ENCODE peak calls at places on chromosome X, in ten cellular contexts. Q is AG04450, H is astrocyte, I is left ventricle myocardium inferior, Z is psoas muscle, U is HCT116, T is hepatocyte, J is pancreas, N is A549, B is SK-N-SH. D is an unnamed sample.

GRCh38 chrX:21940356-21940829 is at the start of gene SMS:
- DNase-seq in I (peak; percentile 79), J (peak; percentile 61), T (peak; percentile 83), N (peak; percentile 62), Q (peak; percentile 26), U (no peak), B (peak; percentile 88), H (peak; percentile 58), Z (peak; percentile 86), D (peak; percentile 72)

GRCh38 chrX:15849555-15849954 is 5.1 kb downstream of the AP1S2 start:
- DNase-seq in H (no peak), Q (no peak), T (peak; percentile 22), N (peak; percentile 11), Z (no peak), I (no peak), B (peak; percentile 33), J (no peak), U (no peak), D (no peak)

GRCh38 chrX:150761176-150761818 is 68.1 kb downstream of the MTMR1 start:
- DNase-seq in B (no peak), Q (no peak), I (no peak), Z (no peak), J (no peak), T (no peak), N (no peak), U (no peak), H (no peak), D (no peak)

GRCh38 chrX:143094501-143095110 is 68.9 kb downstream of the SPANXN4 start:
- DNase-seq in I (no peak), H (no peak), J (no peak), Q (no peak), T (peak; percentile 7), Z (no peak), N (no peak), U (no peak), B (no peak), D (no peak)

GRCh38 chrX:14697453-14697852 is 168.1 kb downstream of the GLRA2 start:
- DNase-seq in T (peak; percentile 13), J (peak; percentile 1), B (peak; percentile 59), I (no peak), H (no peak), N (peak; percentile 18), Z (no peak), Q (no peak), U (peak; percentile 34), D (no peak)

GRCh38 chrX:52923781-52924241 is 26.7 kb downstream of the FAM156B start:
- DNase-seq in N (no peak), B (no peak), T (peak; percentile 39), I (peak; percentile 32), J (no peak), Z (peak; percentile 64), U (no peak), H (peak; percentile 53), Q (no peak), D (no peak)

GRCh38 chrX:63506320-63506719 is 155.2 kb upstream of the SPIN4 start:
- DNase-seq in I (no peak), Z (no peak), U (peak; percentile 15), N (no peak), T (peak; percentile 26), B (peak; percentile 7), H (peak; percentile 18), J (no peak), Q (no peak), D (no peak)

GRCh38 chrX:41559662-41560061 is 112.5 kb downstream of the NYX start:
- DNase-seq in J (no peak), N (no peak), I (no peak), B (no peak), H (peak; percentile 92), U (no peak), Q (peak; percentile 77), T (peak; percentile 11), Z (no peak), D (no peak)

GRCh38 chrX:150692837-150693781 is at the start of gene MTMR1:
- DNase-seq in Z (peak; percentile 60), H (no peak), T (peak; percentile 65), B (peak; percentile 84), U (no peak), N (peak; percentile 33), Q (no peak), J (peak; percentile 33), I (peak; percentile 38), D (peak; percentile 41)

GRCh38 chrX:54785901-54786300 is 12.2 kb downstream of the ITIH6 start:
- DNase-seq in I (no peak), T (no peak), Q (no peak), B (no peak), H (no peak), Z (no peak), U (no peak), N (no peak), J (no peak), D (peak; percentile 38)

GRCh38 chrX:153457827-153458466 is 12.1 kb upstream of the TREX2 start:
- DNase-seq in B (no peak), Q (no peak), J (no peak), T (no peak), U (no peak), N (no peak), I (no peak), H (no peak), Z (peak; percentile 18), D (no peak)
- H3K4me3 ChIP-seq in B (no peak overlapping the region), Q (no peak overlapping the region), J (no peak overlapping the region), T (no peak overlapping the region), U (no peak overlapping the region), N (no peak overlapping the region), I (no peak overlapping the region), H (no peak overlapping the region), Z (no peak overlapping the region), D (no peak overlapping the region)

GRCh38 chrX:13219990-13220764 is 99.7 kb downstream of the ATXN3L start:
- DNase-seq in N (no peak), U (no peak), J (no peak), Q (peak; percentile 26), T (no peak), I (no peak), B (no peak), Z (no peak), H (peak; percentile 43), D (no peak)

GRCh38 chrX:13220916-13221315 is 98.9 kb downstream of the ATXN3L start:
- DNase-seq in Q (peak; percentile 48), J (no peak), N (no peak), H (peak; percentile 94), B (no peak), T (peak; percentile 32), Z (no peak), U (no peak), I (no peak), D (no peak)

GRCh38 chrX:13212191-13212651 is 107.6 kb downstream of the ATXN3L start:
- DNase-seq in B (no peak), T (no peak), U (no peak), I (peak; percentile 16), Q (peak; percentile 3), Z (no peak), H (no peak), N (no peak), J (no peak), D (no peak)

GRCh38 chrX:13216139-13216538 is 103.7 kb downstream of the ATXN3L start:
- DNase-seq in T (no peak), J (no peak), I (no peak), Z (no peak), H (peak; percentile 58), B (no peak), N (no peak), Q (peak; percentile 20), U (no peak), D (no peak)

DNA sequence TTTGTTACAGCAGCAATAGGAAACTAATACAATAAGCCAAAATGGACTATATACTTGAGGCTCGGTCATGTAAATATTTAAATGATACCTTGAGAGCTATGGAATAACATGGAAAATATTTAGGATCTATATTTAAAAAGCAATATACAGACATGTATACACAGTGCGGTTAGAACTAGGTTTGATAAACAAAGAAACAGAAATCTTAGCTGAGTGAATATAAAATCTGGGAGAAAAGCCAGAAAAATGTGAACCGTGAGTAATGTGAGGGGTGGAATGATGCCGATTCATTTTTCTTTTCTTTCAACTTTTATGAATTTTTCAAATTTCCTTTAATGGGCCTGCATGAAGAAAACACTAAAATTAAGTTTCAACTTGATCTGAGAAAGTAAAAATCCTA is 104.1 kb downstream of the ATXN3L start:
- DNase-seq in T (no peak), B (no peak), U (no peak), Q (peak; percentile 7), N (no peak), J (no peak), H (peak; percentile 47), I (no peak), Z (no peak), D (no peak)
- TF ChIP-seq CTCF in T (no peak), B (no peak), U (no peak), Q (no peak), N (no peak), J (no peak), H (no peak), I (no peak), Z (no peak), D (no peak)

DNA sequence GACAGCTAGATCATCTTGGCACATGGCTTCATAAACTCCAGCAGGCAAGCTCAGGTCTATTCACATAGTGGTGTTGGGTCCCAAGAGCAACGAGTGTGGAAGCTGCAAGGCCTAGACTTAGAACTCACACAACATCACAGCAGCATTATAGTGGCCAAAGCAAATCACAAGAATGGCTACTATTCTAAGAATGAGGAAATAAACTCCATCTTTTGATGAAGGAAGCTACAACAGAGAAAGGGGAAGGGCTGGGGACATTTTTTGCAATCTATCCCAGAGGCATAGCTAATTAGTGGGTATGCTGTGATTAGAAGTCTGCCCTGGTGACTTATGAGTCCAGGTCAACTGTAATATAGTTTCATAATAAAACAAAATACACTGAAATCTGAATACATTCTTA is 42.9 kb upstream of the TAB3 start:
- DNase-seq in Z (no peak), Q (no peak), T (no peak), N (no peak), I (no peak), H (no peak), J (no peak), B (no peak), U (no peak), D (no peak)
- H3K9me3 ChIP-seq in Z (peaks cover 9% of the 10 kb centered on the region), Q (no peaks in the 10 kb centered on the region), T (no peaks in the 10 kb centered on the region), N (no peaks in the 10 kb centered on the region), I (no peaks in the 10 kb centered on the region), H (no peaks in the 10 kb centered on the region), J (no peaks in the 10 kb centered on the region), B (no peaks in the 10 kb centered on the region), U (no peaks in the 10 kb centered on the region), D (no peaks in the 10 kb centered on the region)

GRCh38 chrX:130831347-130831722 is 71.7 kb downstream of the ENOX2 start:
- DNase-seq in Z (no peak), T (no peak), H (no peak), U (no peak), B (no peak), Q (no peak), N (no peak), J (no peak), I (no peak), D (no peak)

GRCh38 chrX:130826249-130826648 is 76.8 kb downstream of the ENOX2 start:
- DNase-seq in Z (no peak), Q (no peak), N (no peak), J (no peak), U (no peak), I (no peak), B (no peak), H (no peak), T (no peak), D (no peak)

GRCh38 chrX:130830599-130831346 is 72.2 kb downstream of the ENOX2 start:
- DNase-seq in H (no peak), I (no peak), Q (no peak), T (no peak), N (no peak), J (no peak), Z (no peak), U (no peak), B (no peak), D (no peak)

GRCh38 chrX:130828641-130829040 is 74.4 kb downstream of the ENOX2 start:
- DNase-seq in T (no peak), Z (no peak), Q (no peak), N (no peak), I (no peak), H (no peak), J (no peak), U (no peak), B (no peak), D (no peak)

GRCh38 chrX:130829526-130830515 is 73.2 kb downstream of the ENOX2 start:
- DNase-seq in J (no peak), N (no peak), H (no peak), Z (no peak), U (no peak), Q (no peak), B (no peak), T (no peak), I (no peak), D (no peak)
- H3K4me3 ChIP-seq in J (no peak overlapping the region), N (no peak overlapping the region), H (no peak overlapping the region), Z (no peak overlapping the region), U (no peak overlapping the region), Q (no peak overlapping the region), B (no peak overlapping the region), T (no peak overlapping the region), I (no peak overlapping the region), D (no peak overlapping the region)

D was measured in testis.